ENCODE peak calls at places on chromosomes 2 and 18, in six cellular contexts. Q is K562, K is RWPE2, W is colonic mucosa, O is GM12864, Z is lower lobe of right lung. B is an unnamed sample.

GRCh38 chr18:23716516-23716915 is 27.3 kb downstream of the LAMA3 start:
- DNase-seq in W (no peak), K (peak), O (no peak), Z (no peak), Q (no peak), B (no peak)

GRCh38 chr18:33821503-33821902 is 243.5 kb downstream of the ASXL3 start:
- DNase-seq in Z (no peak), K (no peak), O (no peak), Q (no peak), W (no peak), B (no peak)

GRCh38 chr2:189836644-189837043 is 52.4 kb downstream of the PMS1 start:
- DNase-seq in Z (no peak), K (no peak), O (no peak), W (no peak), Q (no peak), B (no peak)

GRCh38 chr2:216505133-216506106 is 6.8 kb downstream of the RPL37A start:
- DNase-seq in Z (no peak), W (no peak), Q (no peak), O (no peak), K (no peak), B (no peak)

GRCh38 chr2:85800576-85800975 is 46.8 kb downstream of the ATOH8 start:
- DNase-seq in Z (no peak), W (no peak), O (no peak), K (no peak), Q (no peak), B (no peak)

GRCh38 chr2:107543793-107544192 is 282.9 kb upstream of the RGPD4 start:
- DNase-seq in O (no peak), Z (no peak), W (no peak), Q (no peak), K (no peak), B (no peak)

GRCh38 chr18:49020621-49021021 is 69.9 kb upstream of the SMAD7 start:
- DNase-seq in O (no peak), Z (no peak), Q (no peak), W (peak), K (no peak), B (no peak)

GRCh38 chr18:10381951-10382350 is 72.5 kb upstream of the APCDD1 start:
- DNase-seq in Z (no peak), W (no peak), O (no peak), Q (no peak), K (no peak), B (no peak)

GRCh38 chr2:3512086-3512485 is 7.2 kb downstream of the ADI1 start:
- DNase-seq in Q (no peak), Z (no peak), O (no peak), W (no peak), K (no peak), B (no peak)

GRCh38 chr2:179233626-179234430 is 30.8 kb downstream of the SESTD1 start:
- DNase-seq in K (no peak), Q (no peak), O (no peak), Z (no peak), W (no peak), B (no peak)

GRCh38 chr2:124254621-124255020 is 229.5 kb downstream of the CNTNAP5 start:
- DNase-seq in O (no peak), Q (no peak), Z (no peak), K (no peak), W (no peak), B (no peak)

GRCh38 chr18:44518091-44518490 is 162.6 kb upstream of the SETBP1 start:
- DNase-seq in Q (no peak), K (no peak), O (no peak), Z (no peak), W (no peak), B (no peak)

GRCh38 chr2:233938676-233939370 is 21.6 kb downstream of the TRPM8 start:
- DNase-seq in O (no peak), W (peak), Q (no peak), Z (no peak), K (no peak), B (no peak)

GRCh38 chr18:48405108-48405507 is 4.1 kb downstream of the ZBTB7C start:
- DNase-seq in O (no peak), Q (no peak), K (no peak), W (no peak), Z (no peak), B (no peak)

GRCh38 chr2:224025874-224026273 is 13.2 kb downstream of the SERPINE2 start:
- DNase-seq in K (no peak), W (no peak), Q (peak), O (peak), Z (no peak), B (no peak)

GRCh38 chr18:35239314-35239713 is 1.5 kb upstream of the ZNF397 start:
- DNase-seq in Q (peak), O (no peak), K (no peak), Z (no peak), W (no peak), B (no peak)

GRCh38 chr18:35935805-35936204 is 36.7 kb upstream of the RMP24 start:
- DNase-seq in Q (no peak), O (no peak), W (no peak), K (no peak), Z (no peak), B (no peak)

GRCh38 chr2:88005776-88006175 is 10.6 kb downstream of the RNU2-63P start:
- DNase-seq in Q (no peak), O (no peak), K (no peak), W (no peak), Z (no peak), B (no peak)

GRCh38 chr2:241248897-241249296 is 60.4 kb downstream of the ANO7 start:
- DNase-seq in Q (no peak), Z (no peak), K (no peak), W (no peak), O (no peak), B (no peak)

GRCh38 chr2:121550669-121551068 is 20.0 kb downstream of the RNU4ATAC start:
- DNase-seq in W (no peak), Q (no peak), K (no peak), Z (no peak), O (no peak), B (no peak)

GRCh38 chr18:25831226-25831828 is 259.1 kb downstream of the SS18 start:
- DNase-seq in K (no peak), Q (no peak), Z (no peak), O (no peak), W (no peak), B (no peak)

GRCh38 chr2:96502891-96503636 is 2.1 kb downstream of the NEURL3 start:
- DNase-seq in Z (no peak), W (peak), O (no peak), Q (no peak), K (no peak), B (no peak)

GRCh38 chr2:96129528-96130120 is 8.7 kb downstream of the ASTL start:
- DNase-seq in Z (no peak), O (no peak), W (no peak), K (no peak), Q (no peak), B (no peak)

GRCh38 chr2:176129013-176129796 is at the start of gene HOXD8:
- DNase-seq in Q (peak), Z (no peak), O (no peak), W (peak), K (no peak), B (peak)

GRCh38 chr2:236343400-236344161 is 79.4 kb upstream of the ASB18 start:
- DNase-seq in W (peak), Q (peak), K (no peak), O (peak), Z (no peak), B (peak)

GRCh38 chr2:231378028-231378722 is 17.3 kb upstream of the B3GNT7 start:
- DNase-seq in K (no peak), Q (no peak), W (peak), Z (no peak), O (no peak), B (no peak)

DNA sequence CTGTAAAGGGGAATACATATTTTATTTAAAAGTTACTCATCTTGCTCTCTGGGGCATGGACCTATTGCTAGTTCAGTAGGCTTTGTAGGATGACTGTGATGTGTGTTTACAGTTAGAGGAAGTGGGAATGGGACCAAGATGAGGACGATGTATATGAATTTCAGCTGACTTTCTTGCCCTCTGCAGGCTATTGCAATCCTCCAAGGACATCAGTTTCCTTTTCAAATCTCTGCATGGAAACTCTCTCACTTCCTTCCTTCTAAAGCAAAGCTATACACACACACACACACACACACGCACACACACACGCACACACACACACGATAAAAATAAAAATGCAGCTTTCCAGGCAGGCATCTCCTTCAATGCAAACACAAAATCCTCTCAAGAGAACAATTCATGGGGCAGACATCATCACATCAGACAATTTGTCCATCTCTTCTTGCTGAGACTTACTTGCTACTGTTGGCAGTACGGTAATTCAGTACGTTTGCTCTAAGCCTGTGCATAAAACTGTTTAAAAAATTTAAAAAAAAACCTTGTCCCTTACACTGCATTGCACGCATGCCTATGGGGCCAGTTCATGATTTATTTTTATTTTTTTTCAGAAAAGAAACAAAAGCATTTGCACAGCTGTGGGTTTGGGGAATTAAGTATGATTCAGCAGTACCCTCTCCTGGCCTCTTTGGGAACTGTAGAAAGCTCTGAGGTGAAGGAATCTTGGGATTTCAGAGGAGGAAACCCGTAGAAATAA is 27.2 kb upstream of the ICOS start:
- DNase-seq in K (no peak), Q (peak), W (peak), O (no peak), Z (no peak), B (no peak)
- H3K4me3 ChIP-seq in K (no peak), Q (no peak), W (no peak), O (no peak), Z (peak), B (no peak)

GRCh38 chr2:64730551-64731305 is 77.0 kb upstream of the SERTAD2 start:
- DNase-seq in W (peak), Q (no peak), K (no peak), Z (peak), O (no peak), B (peak)
- H3K4me3 ChIP-seq in W (peak), Q (no peak), K (peak), Z (peak), O (peak), B (peak)

GRCh38 chr2:50346586-50347351 is 685.2 kb downstream of the NRXN1 start:
- DNase-seq in W (no peak), Q (no peak), Z (no peak), K (peak), O (no peak), B (no peak)
- H3K4me3 ChIP-seq in W (no peak), Q (no peak), Z (peak), K (no peak), O (no peak), B (peak)

GRCh38 chr18:12098389-12098788 is 4.7 kb downstream of the ANKRD62 start:
- DNase-seq in K (no peak), Q (no peak), W (no peak), O (peak), Z (no peak), B (no peak)

GRCh38 chr18:12088731-12089375 is 4.8 kb upstream of the ANKRD62 start:
- DNase-seq in W (no peak), Z (no peak), O (no peak), Q (no peak), K (no peak), B (no peak)

GRCh38 chr18:12092398-12093229 is 1.0 kb upstream of the ANKRD62 start:
- DNase-seq in Q (peak), W (peak), O (no peak), K (no peak), Z (no peak), B (no peak)

GRCh38 chr18:12091742-12092141 is 1.9 kb upstream of the ANKRD62 start:
- DNase-seq in O (no peak), Q (no peak), Z (no peak), W (no peak), K (no peak), B (no peak)

DNA sequence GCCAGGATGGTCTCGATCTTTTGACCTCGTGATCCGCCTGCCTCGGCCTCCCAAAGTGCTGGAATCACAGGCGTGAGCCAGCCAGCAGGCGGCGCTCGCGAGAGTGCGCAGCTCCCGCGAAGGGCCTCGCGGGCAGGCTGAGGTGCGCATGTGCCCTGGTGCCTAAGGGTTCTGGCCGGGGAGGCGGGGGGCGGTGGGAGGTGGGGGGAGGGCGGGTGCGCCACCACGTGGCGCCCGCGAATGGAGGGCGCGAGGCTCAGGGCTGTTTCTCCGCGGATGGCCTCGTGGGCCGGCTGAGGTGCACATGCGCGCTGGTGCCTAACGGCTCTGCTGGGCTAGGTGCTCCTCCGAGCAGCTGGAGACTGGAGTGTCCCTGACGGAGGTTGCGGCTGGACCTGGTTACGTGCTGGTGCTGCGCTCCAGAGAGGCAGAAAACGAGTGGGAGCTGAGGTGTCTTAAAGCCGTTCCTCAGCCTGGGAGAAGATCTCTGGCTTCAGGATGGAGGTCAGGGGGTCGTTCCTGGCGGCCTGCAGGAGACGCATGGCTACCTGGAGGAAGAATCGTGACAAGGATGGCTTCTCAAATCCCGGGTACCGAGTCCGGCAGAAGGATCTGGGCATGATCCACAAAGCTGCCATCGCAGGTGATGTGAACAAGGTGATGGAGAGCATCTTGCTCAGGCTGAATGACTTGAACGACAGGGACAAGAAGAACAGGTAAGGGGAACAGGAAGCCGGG is at the start of gene ANKRD62:
- DNase-seq in W (no peak), Q (peak), O (no peak), Z (no peak), K (no peak), B (no peak)
- H3K4me3 ChIP-seq in W (no peak), Q (no peak), O (no peak), Z (no peak), K (no peak), B (no peak)

GRCh38 chr18:37393945-37394609 is 171.5 kb downstream of the CELF4 start:
- DNase-seq in Z (peak), K (no peak), W (peak), O (no peak), Q (peak), B (peak)

GRCh38 chr18:37392648-37393047 is 172.9 kb downstream of the CELF4 start:
- DNase-seq in Q (no peak), O (no peak), Z (no peak), W (no peak), K (no peak), B (no peak)

GRCh38 chr18:37394610-37394965 is 171.0 kb downstream of the CELF4 start:
- DNase-seq in Q (no peak), W (no peak), O (no peak), Z (no peak), K (no peak), B (no peak)

GRCh38 chr18:37391698-37392548 is 173.7 kb downstream of the CELF4 start:
- DNase-seq in W (no peak), O (no peak), Z (no peak), K (no peak), Q (no peak), B (no peak)

GRCh38 chr18:37393221-37393828 is 172.3 kb downstream of the CELF4 start:
- DNase-seq in O (no peak), Z (no peak), W (no peak), K (no peak), Q (no peak), B (no peak)
- H3K4me3 ChIP-seq in O (no peak), Z (no peak), W (no peak), K (no peak), Q (no peak), B (peak)

DNA sequence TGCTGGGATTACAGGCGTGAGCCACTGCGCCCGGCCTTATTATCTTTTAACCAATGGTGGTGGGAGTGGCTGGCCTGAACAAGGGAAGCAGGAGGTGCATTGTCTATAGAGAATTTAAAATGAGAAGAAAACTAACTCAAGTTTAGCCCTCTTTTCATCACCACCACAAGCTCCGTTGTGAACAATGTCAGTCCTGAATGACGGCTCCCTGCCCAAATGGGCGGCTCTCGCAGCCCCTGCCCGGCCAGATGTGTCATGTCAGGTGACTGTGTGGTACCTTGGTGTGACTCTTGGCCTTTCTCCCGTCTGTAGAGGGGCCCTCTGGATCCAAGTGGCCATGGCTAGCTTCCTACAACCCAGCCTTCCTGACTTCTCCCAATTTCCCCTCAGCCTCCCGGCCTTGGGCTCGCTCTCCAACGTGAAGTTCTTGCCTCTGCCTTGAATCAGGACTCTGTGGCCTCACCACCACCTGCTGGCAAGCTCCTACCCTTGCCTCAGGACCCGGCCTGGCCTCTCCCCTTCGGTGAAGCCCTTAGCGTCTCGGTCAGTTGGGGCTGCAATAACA is 67.6 kb downstream of the LONRF2 start:
- DNase-seq in O (no peak), W (no peak), Z (no peak), K (no peak), Q (no peak), B (no peak)
- H3K4me3 ChIP-seq in O (no peak), W (no peak), Z (no peak), K (no peak), Q (no peak), B (no peak)

GRCh38 chr2:66434679-66435548 is at the start of gene MEIS1:
- DNase-seq in Z (peak), O (peak), W (peak), Q (peak), K (peak), B (peak)
- H3K4me3 ChIP-seq in Z (peak), O (peak), W (peak), Q (peak), K (peak), B (peak)

GRCh38 chr2:110114801-110115200 is 821 bp downstream of the MALL start:
- DNase-seq in Z (peak), K (no peak), W (peak), Q (no peak), O (no peak), B (no peak)

GRCh38 chr2:110115291-110116032 is at the start of gene MALL:
- DNase-seq in O (no peak), K (no peak), Z (peak), Q (no peak), W (peak), B (no peak)

GRCh38 chr2:110116033-110116710 is 550 bp upstream of the MALL start:
- DNase-seq in W (peak), Z (peak), K (no peak), Q (peak), O (no peak), B (no peak)

GRCh38 chr2:110114007-110114591 is 1.5 kb downstream of the MALL start:
- DNase-seq in Z (peak), O (no peak), Q (no peak), W (peak), K (peak), B (no peak)
- H3K4me3 ChIP-seq in Z (peak), O (no peak), Q (no peak), W (peak), K (peak), B (no peak)

DNA sequence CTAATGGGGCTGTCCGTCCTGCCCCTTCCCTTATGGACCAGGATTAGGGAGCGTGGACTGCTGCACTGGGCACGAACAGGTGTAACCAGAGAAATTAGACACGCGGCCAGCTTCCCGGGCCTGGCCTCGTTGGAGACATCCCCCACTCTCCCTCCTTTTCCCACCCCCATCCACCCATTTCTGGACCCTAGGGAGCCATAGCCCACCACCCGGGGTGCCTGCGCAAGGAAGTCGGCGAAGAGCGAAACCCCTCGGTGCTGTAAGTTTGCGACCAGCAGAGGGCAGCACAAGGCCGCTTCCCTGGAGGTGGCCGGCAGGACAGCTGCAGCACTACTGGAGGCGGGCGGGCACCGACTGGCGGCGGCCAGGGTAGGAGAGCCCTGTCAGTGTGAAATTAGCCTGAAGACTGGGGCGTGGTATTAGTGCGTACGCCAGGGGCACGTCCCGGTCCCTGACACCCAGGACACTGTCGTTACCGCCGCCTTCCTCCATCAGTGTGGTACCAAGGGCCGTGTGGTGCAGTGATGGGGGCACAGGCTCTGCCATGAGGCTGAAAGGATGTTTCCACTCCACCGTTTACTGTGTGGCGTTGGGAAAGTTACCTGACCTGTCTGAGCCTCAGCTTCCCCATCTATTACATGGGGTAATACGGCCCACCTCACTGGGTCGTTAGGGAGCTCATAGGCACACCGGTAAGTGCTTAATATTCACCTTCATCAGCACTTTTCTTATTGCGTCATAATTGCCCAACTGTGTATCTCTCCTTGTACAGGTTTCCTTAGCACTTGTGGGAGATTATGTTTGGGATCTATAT is 36.0 kb upstream of the CD207 start:
- DNase-seq in Z (peak), K (peak), Q (peak), O (no peak), W (peak), B (peak)
- H3K4me3 ChIP-seq in Z (no peak), K (no peak), Q (no peak), O (no peak), W (no peak), B (no peak)

B was measured in BE2C.